ENCODE peak calls at places on chromosome 22, in four cellular contexts. G, W, P and T are unnamed samples.

GRCh38 chr22:41106122-41106968 is 14.0 kb downstream of the EP300 start:
- DNase-seq in G (peak), W (no peak), P (no peak), T (peak)

GRCh38 chr22:33737662-33738061 is 182.6 kb downstream of the LARGE1 start:
- DNase-seq in G (no peak), W (no peak), P (no peak), T (no peak)

GRCh38 chr22:46029036-46029435 is 52.1 kb upstream of the WNT7B start:
- DNase-seq in G (no peak), W (no peak), P (no peak), T (no peak)

GRCh38 chr22:44424131-44424711 is 73.8 kb downstream of the RTL6 start:
- DNase-seq in G (no peak), W (no peak), P (no peak), T (no peak)

GRCh38 chr22:39989633-39990032 is 5.1 kb upstream of the FAM83F start:
- DNase-seq in G (no peak), W (no peak), P (no peak), T (no peak)

GRCh38 chr22:24685804-24686203 is 82.8 kb downstream of the GGT1 start:
- DNase-seq in G (no peak), W (no peak), P (no peak), T (no peak)

GRCh38 chr22:40302149-40302548 is 44.2 kb upstream of the ADSL start:
- DNase-seq in G (no peak), W (no peak), P (no peak), T (no peak)

GRCh38 chr22:18068381-18068988 is 9.3 kb upstream of the PEX26 start:
- DNase-seq in G (no peak), W (no peak), P (peak), T (no peak)

GRCh38 chr22:27885977-27886842 is 32.8 kb downstream of the PITPNB start:
- DNase-seq in G (peak), W (no peak), P (no peak), T (peak)

GRCh38 chr22:17706451-17706900 is 67.8 kb downstream of the BID start:
- DNase-seq in G (peak), W (no peak), P (peak), T (peak)

GRCh38 chr22:39087881-39088687 is 9.0 kb upstream of the APOBEC3H start:
- DNase-seq in G (no peak), W (no peak), P (peak), T (no peak)

GRCh38 chr22:35839811-35840739 is 122.4 kb downstream of the APOL5 start:
- DNase-seq in G (peak), W (peak), P (peak), T (peak)
- H3K4me3 ChIP-seq in G (peak), W (peak), P (peak), T (peak)

DNA sequence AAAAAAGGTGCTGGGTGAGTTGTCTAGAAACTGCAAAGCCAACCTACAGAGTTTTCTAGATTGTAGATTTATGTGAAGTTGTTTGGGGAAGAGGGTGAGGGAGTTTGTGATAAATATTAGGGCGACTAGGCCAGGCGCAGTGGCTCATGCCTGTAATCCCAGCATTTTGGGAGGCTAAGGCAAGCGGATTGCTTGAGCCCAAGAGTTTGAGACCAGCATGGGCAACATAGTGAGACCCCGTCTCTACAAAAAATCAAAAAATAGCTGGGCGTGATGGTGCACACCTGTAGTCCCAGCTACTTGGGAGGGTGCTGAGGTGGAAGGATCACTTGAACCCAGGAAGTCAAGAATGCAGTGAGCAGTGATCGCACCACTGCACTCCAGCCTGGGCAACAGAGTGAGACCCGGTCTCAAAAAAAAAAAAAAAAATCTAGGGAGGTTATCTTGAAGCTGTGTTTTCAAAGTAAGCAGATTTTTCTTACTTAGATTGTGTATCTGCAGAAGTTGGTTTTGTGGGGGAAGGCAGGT is 844 bp downstream of the APOL6 start:
- DNase-seq in G (no peak), W (no peak), P (no peak), T (no peak)
- H3K4me3 ChIP-seq in G (peak), W (peak), P (peak), T (peak)

DNA sequence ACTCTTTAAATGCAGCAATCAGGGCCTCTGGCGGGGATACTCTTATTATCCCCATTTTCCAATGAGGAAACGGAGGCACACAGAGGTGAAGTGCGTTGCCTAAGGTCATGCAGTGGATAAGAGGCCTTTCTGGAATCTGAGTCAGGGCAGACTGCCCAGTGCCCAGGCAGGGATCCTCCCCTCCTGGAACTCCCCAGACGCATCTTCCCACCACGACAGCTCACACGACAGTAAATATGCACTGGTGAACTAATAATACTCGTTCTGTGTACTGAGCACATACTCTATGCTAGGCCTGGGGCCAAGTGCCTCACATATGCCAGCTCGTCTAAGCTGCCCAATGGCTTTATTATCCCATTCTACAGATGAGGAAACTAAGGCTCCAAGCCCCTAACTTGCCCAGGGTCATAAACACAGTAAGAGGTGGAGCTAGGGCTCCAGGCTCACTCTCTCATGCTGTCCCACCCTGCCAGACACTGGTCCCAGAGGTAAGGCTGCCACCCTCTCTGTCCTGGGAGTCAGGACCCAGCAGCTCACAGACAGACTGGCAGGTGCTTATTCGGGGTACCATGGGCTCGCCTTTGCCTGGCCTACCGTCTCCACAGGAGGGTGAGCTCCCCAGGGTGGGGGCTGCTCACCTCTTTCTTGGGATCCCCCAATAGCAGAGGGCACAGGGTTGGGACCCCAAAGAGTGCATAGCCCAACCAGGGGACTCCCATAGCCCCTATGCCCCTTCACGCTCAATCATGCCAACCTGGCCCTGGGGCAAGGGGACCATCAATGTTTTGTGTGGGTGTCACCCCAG is 2.3 kb downstream of the IL2RB start:
- DNase-seq in G (no peak), W (no peak), P (no peak), T (no peak)
- H3K4me3 ChIP-seq in G (no peak), W (no peak), P (no peak), T (no peak)

GRCh38 chr22:19732403-19733113 is 9.2 kb downstream of the GP1BB start:
- DNase-seq in G (no peak), W (no peak), P (no peak), T (no peak)

GRCh38 chr22:19734837-19735382 is 11.6 kb downstream of the GP1BB start:
- DNase-seq in G (no peak), W (no peak), P (no peak), T (no peak)

GRCh38 chr22:19734163-19734562 is 10.8 kb downstream of the GP1BB start:
- DNase-seq in G (no peak), W (no peak), P (no peak), T (no peak)

GRCh38 chr22:19731736-19732135 is 8.4 kb downstream of the GP1BB start:
- DNase-seq in G (no peak), W (no peak), P (no peak), T (no peak)

DNA sequence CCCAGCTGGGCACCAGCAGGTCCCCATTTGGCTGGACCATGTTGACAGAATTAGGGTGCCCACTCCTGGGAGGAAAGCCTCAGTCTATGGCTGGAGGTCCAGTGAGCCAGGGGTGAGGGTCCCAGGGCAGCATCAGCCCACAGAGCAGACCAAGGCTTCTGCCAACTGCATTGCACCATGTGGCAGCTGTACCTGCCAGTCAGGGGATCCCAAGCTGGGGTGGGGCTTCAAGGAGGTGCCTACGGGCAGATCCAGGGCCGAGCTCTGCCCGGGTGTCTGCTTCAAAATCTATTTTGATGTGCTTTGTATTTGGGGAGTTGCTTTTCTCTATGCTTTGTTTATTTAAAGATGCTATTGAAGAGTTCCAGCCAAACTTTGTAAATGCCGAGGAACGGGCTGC is 10.4 kb downstream of the GP1BB start:
- DNase-seq in G (no peak), W (no peak), P (no peak), T (no peak)
- H3K4me3 ChIP-seq in G (no peak), W (no peak), P (no peak), T (no peak)

GRCh38 chr22:19757985-19758895 is 2.3 kb upstream of the TBX1 start:
- DNase-seq in G (no peak), W (no peak), P (no peak), T (no peak)

GRCh38 chr22:19759459-19759993 is 1.1 kb upstream of the TBX1 start:
- DNase-seq in G (no peak), W (no peak), P (no peak), T (no peak)

GRCh38 chr22:19757140-19757984 is 3.2 kb upstream of the TBX1 start:
- DNase-seq in G (no peak), W (no peak), P (no peak), T (no peak)

GRCh38 chr22:19759994-19760651 is 455 bp upstream of the TBX1 start:
- DNase-seq in G (no peak), W (no peak), P (no peak), T (no peak)

DNA sequence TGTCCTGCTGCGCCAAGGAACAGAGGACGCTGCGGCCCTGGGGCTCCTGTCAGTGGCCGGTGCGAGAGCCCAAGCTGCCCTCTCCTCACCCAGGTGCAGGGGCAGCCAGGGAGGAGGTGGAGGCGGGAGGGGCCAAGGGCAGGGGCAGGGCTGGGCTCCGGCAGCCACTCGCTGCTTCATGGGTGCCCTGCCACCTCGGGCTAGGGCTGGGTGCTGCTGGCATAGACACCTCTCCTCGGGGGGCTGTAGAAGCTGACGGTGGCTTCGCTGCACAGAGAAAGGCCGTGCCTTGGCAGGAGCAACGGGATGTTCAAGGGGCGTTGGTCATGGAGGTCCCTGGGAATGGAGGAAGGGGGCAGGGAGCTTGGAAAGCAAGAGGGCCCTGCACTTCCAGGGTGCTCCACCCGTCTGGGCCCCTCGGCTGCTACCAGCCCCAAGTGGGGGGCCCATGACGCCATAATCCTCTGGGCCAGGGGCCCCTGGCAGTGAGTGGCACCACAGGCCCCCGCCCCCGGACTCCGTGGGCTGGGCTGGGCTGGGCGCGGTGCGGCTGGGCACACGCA is 1.6 kb upstream of the TBX1 start:
- DNase-seq in G (no peak), W (no peak), P (no peak), T (no peak)
- H3K4me3 ChIP-seq in G (no peak), W (no peak), P (no peak), T (no peak)

GRCh38 chr22:37032134-37032534 is 12.6 kb downstream of the MPST start:
- DNase-seq in G (no peak), W (no peak), P (no peak), T (no peak)
- H3K4me3 ChIP-seq in G (no peak), W (no peak), P (no peak), T (no peak)

GRCh38 chr22:49124588-49124987 is 703.1 kb downstream of the BRD1 start:
- DNase-seq in G (no peak), W (no peak), P (no peak), T (no peak)

GRCh38 chr22:49119551-49119952 is 708.1 kb downstream of the BRD1 start:
- DNase-seq in G (no peak), W (peak), P (no peak), T (no peak)

DNA sequence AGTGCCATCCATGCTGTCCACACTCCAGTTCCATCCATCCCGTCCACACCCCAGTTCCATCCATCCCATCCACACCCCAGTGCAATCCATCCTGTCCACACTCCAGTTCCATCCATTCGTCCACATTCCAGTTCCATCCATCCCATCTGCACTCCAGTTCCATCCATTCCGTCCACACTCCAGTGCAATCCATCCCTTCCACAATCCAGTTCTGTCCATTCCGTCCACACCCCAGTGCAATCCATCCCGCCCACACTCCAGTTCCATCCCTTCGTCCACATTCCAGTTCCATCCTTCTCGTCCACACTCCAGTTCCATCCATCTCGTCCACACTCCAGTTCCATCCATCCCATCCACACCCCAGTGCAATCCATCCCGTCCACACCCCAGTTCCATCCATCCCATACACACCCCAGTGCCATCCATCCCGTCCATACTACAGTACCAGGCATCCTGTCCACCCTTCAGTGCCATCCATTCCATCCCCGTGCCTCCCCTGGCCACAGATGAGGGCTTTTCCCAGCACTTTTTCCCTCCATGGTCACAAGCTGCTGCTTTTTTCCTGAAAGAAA is 704.0 kb downstream of the BRD1 start:
- DNase-seq in G (no peak), W (no peak), P (no peak), T (no peak)
- H3K4me3 ChIP-seq in G (no peak), W (no peak), P (no peak), T (no peak)

GRCh38 chr22:48218889-48219420 is 1456.5 kb downstream of the TBC1D22A start:
- DNase-seq in G (no peak), W (no peak), P (no peak), T (no peak)
- H3K4me3 ChIP-seq in G (no peak), W (no peak), P (no peak), T (no peak)

DNA sequence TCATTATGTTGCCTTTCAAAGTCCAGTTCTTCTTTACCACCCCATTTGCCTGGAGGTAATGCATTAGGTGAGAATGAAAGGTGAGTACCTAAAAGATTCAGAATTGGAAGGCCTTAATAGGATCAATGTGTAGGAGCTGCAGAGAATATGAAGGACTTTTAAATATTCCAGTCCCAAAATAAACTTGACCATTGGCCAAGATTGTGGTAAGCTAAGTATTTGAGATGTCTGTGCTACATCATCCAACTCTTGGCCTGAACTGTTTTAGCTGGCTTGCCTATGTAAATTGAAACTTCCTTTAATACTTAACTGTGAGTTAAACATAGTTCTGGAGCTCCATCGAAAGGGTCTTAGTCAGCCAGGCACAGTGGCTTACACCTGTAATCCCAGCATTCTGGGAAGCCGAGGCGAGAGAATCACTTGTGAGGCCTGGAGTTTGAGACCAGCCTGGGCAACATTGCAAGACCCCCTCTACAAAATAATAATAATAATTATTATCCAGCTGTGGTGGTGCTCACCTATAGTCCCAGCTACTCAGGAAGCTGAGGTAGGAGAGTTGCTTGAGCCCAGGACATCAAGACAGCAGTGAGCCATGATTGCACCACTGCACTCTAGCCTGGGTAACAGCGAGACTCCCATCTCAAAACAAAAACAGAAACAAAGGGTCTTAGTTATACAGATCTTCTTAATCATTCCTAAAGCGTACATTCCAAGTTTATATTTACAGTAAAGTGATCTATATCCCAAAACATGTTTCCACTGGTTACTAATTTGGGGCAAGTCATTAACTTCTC is 29.8 kb downstream of the MTMR3 start:
- DNase-seq in G (peak), W (no peak), P (peak), T (peak)
- H3K4me3 ChIP-seq in G (no peak), W (no peak), P (no peak), T (no peak)

DNA sequence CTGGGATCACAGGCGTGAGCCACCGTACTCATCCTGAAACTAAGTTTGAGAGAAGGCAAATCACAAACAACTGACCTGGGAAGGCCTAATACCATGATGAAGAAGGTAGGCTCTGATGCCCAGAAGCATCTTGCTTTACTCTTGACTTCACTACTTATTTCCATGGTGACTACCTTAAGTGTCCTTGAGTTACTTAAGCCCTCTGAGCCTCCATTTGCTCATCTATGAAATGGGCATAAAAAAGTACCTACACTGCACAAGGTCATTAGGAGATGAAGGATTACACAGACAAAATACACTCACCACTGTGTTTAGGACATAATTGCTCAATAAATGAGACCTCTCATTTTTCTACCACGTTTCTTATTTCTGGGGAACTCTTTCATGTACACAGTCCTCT is 27.9 kb downstream of the EIF4ENIF1 start:
- DNase-seq in G (no peak), W (no peak), P (no peak), T (no peak)
- H3K4me3 ChIP-seq in G (no peak), W (no peak), P (no peak), T (no peak)